ENCODE peak calls at places on chromosomes 16 and 17, in nine cellular contexts. U, W, O, S, I, G, P, N and J are unnamed samples.

GRCh38 chr17:1591474-1592090 is 29.0 kb upstream of the PITPNA start:
- DNase-seq in P (no peak), O (no peak), W (no peak), U (no peak), S (no peak), G (no peak), I (no peak), N (no peak), J (no peak)

GRCh38 chr17:75039238-75039637 is 7.5 kb downstream of the ATP5PD start:
- DNase-seq in O (no peak), U (no peak), N (no peak), S (no peak), I (no peak), P (no peak), W (no peak), G (no peak), J (no peak)

GRCh38 chr17:53420035-53420641 is 402.6 kb upstream of the KIF2B start:
- DNase-seq in S (no peak), G (no peak), P (no peak), U (no peak), N (no peak), I (no peak), W (no peak), O (no peak), J (no peak)

GRCh38 chr16:50238868-50239301 is 27.5 kb upstream of the ADCY7 start:
- DNase-seq in N (no peak), O (no peak), P (no peak), U (no peak), S (no peak), W (no peak), G (no peak), I (no peak), J (no peak)

GRCh38 chr17:35447494-35447893 is 1.1 kb downstream of the SLFN13 start:
- DNase-seq in P (no peak), S (no peak), U (no peak), G (no peak), N (no peak), O (no peak), W (no peak), I (no peak), J (no peak)

GRCh38 chr16:84532299-84532724 is 27.9 kb upstream of the MEAK7 start:
- DNase-seq in W (peak; percentile 56), G (peak; percentile 24), N (peak; percentile 94), U (no peak), S (peak; percentile 96), P (peak; percentile 77), O (no peak), I (peak; percentile 86), J (no peak)

GRCh38 chr16:57609541-57610401 is 18.7 kb upstream of the ADGRG1 start:
- DNase-seq in S (peak; percentile 54), P (no peak), G (peak; percentile 56), U (peak; percentile 36), N (no peak), O (no peak), I (no peak), W (no peak), J (no peak)

GRCh38 chr16:528111-529011 is 849 bp downstream of the CAPN15 start:
- DNase-seq in O (peak; percentile 49), N (no peak), S (peak; percentile 68), W (no peak), P (no peak), G (peak; percentile 87), I (no peak), U (peak; percentile 53), J (no peak)

GRCh38 chr16:77290451-77291110 is 91.4 kb downstream of the SYCE1L start:
- DNase-seq in W (no peak), N (no peak), U (no peak), G (no peak), I (no peak), O (no peak), S (peak; percentile 63), P (peak; percentile 59), J (no peak)

GRCh38 chr17:63703029-63703428 is 3.1 kb upstream of the LIMD2 start:
- DNase-seq in N (no peak), U (no peak), I (no peak), P (no peak), O (no peak), S (no peak), G (no peak), W (no peak), J (no peak)

GRCh38 chr17:29592850-29593545 is at the start of gene ANKRD13B:
- DNase-seq in S (no peak), I (no peak), U (no peak), P (no peak), W (peak; percentile 62), O (peak; percentile 55), G (peak; percentile 55), N (no peak), J (no peak)

GRCh38 chr16:17105239-17105721 is 365.5 kb downstream of the XYLT1 start:
- DNase-seq in W (no peak), N (no peak), S (no peak), O (no peak), U (no peak), P (no peak), I (no peak), G (no peak), J (no peak)

GRCh38 chr16:54034684-54035083 is 251.9 kb downstream of the IRX3 start:
- DNase-seq in S (peak; percentile 16), P (no peak), N (no peak), I (no peak), U (no peak), W (no peak), G (no peak), O (no peak), J (no peak)

GRCh38 chr16:66905633-66906539 is 12.8 kb downstream of the CDH16 start:
- DNase-seq in P (no peak), I (no peak), U (peak; percentile 80), S (no peak), G (peak; percentile 86), N (no peak), W (peak; percentile 62), O (no peak), J (no peak)

GRCh38 chr17:68955181-68955841 is at the start of gene ABCA8:
- DNase-seq in O (no peak), W (no peak), N (peak; percentile 13), P (peak; percentile 86), S (peak; percentile 88), U (no peak), I (peak; percentile 2), G (no peak), J (no peak)

GRCh38 chr17:42908872-42909700 is 8.5 kb downstream of the G6PC1 start:
- DNase-seq in G (no peak), I (no peak), S (no peak), W (no peak), N (peak; percentile 6), U (no peak), O (no peak), P (no peak), J (no peak)

GRCh38 chr17:66835476-66835875 is 559 bp downstream of the CACNG5 start:
- DNase-seq in S (no peak), N (no peak), G (no peak), P (no peak), I (no peak), W (no peak), O (no peak), U (no peak), J (no peak)

GRCh38 chr16:66150691-66151090 is 215.8 kb upstream of the CDH5 start:
- DNase-seq in G (peak; percentile 13), N (no peak), U (no peak), S (no peak), W (no peak), I (no peak), P (no peak), O (no peak), J (no peak)

GRCh38 chr16:14024300-14024699 is 46.8 kb upstream of the MRTFB start:
- DNase-seq in I (no peak), P (no peak), U (no peak), G (no peak), S (peak; percentile 41), O (no peak), W (no peak), N (no peak), J (no peak)
- TF ChIP-seq CTCF in I (no peak), P (no peak), U (no peak), G (no peak), S (no peak), O (no peak), W (peak; percentile 18), N (no peak), J (no peak)

DNA sequence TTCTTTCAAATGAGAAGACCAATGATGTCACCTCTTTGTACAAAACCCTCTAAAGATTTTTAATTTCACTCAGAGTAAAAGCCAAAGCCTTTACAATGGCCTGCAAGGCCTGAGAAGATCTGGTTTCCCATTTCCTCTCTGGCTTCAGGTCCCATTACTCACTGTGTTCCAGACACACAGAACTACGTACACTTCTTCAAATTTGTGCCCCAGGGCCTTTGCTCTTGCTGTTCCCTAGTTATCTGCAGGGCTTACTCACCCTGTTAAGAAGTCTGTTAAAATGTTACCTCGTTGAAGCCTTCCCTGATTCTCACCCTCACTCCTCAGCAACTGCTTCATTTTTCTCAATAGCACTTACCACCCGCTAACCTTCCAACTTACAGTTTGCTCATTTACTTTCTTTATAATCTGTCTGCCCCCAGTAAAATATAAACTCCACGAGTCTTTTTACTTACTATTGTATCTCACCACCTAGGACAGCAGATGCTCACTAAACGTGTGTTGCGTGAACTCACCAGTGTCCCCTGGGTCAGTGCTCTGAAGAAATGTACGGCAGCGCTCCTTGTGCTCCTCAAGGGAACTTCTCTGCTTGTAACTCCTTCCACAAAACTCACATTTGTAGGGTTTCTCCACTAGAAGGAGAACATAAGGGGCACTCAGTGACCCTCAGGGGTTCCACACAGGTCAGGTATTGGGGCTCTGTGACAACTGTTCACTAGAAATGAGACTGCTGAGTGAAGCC is 50.2 kb downstream of the GRB7 start:
- DNase-seq in W (no peak), I (no peak), G (no peak), S (no peak), U (no peak), O (no peak), P (no peak), N (no peak), J (no peak)
- TF ChIP-seq CTCF in W (no peak), I (no peak), G (no peak), S (no peak), U (no peak), O (no peak), P (no peak), N (no peak), J (no peak)

GRCh38 chr16:55691771-55692170 is 36.0 kb downstream of the SLC6A2 start:
- DNase-seq in O (no peak), G (no peak), W (no peak), I (no peak), S (no peak), U (no peak), N (no peak), P (no peak), J (no peak)
- TF ChIP-seq CTCF in O (no peak), G (no peak), W (no peak), I (no peak), S (no peak), U (no peak), N (no peak), P (no peak), J (no peak)

GRCh38 chr17:76148015-76148326 is 6.9 kb upstream of the FOXJ1 start:
- DNase-seq in O (no peak), G (no peak), W (no peak), N (no peak), I (no peak), S (no peak), U (no peak), P (no peak), J (no peak)
- TF ChIP-seq CTCF in O (no peak), G (no peak), W (no peak), N (no peak), I (no peak), S (no peak), U (no peak), P (no peak), J (no peak)